ENCODE peak calls at places on chromosomes 11 and 22, in five cellular contexts. W is PC-3, Y is thoracic aorta, O is A549, U is uterus. S is an unnamed sample.
A peak's percentile ranks its signal among the peaks of the same experiment; 100 is the strongest.

GRCh38 chr22:48940266-48940987 is 887.2 kb downstream of the BRD1 start:
- DNase-seq in U (no peak), O (no peak), Y (no peak), W (no peak), S (no peak)

GRCh38 chr22:35688913-35689675 is 28.6 kb upstream of the APOL5 start:
- DNase-seq in U (no peak), O (no peak), Y (no peak), W (no peak), S (no peak)

GRCh38 chr22:38021201-38021600 is 36.0 kb upstream of the PICK1 start:
- DNase-seq in Y (no peak), O (no peak), U (no peak), W (no peak), S (no peak)

GRCh38 chr11:2713721-2714462 is 14.1 kb upstream of the KCNQ1OT1 start:
- DNase-seq in W (no peak), U (peak; percentile 49), Y (no peak), O (no peak), S (no peak)

GRCh38 chr22:44825310-44826150 is 73.2 kb downstream of the ARHGAP8 start:
- DNase-seq in Y (no peak), W (no peak), O (no peak), U (no peak), S (no peak)

GRCh38 chr11:10638285-10638684 is 55.3 kb downstream of the IRAG1 start:
- DNase-seq in Y (no peak), U (peak; percentile 75), O (no peak), W (no peak), S (peak; percentile 81)

GRCh38 chr11:80702264-80702663 is 1261.4 kb upstream of the TENM4 start:
- DNase-seq in Y (no peak), W (peak; percentile 60), O (no peak), U (no peak), S (no peak)

GRCh38 chr22:40449676-40450035 is 79.3 kb downstream of the SGSM3 start:
- DNase-seq in U (no peak), W (no peak), Y (no peak), O (no peak), S (no peak)

GRCh38 chr11:75345455-75346224 is 5.8 kb downstream of the ARRB1 start:
- DNase-seq in W (no peak), Y (no peak), U (no peak), O (no peak), S (no peak)

GRCh38 chr11:35618497-35619029 is 303 bp downstream of the FJX1 start:
- DNase-seq in O (peak; percentile 50), W (peak; percentile 34), U (peak; percentile 25), Y (no peak), S (no peak)

GRCh38 chr11:73348838-73349237 is 27.4 kb upstream of the RELT start:
- DNase-seq in O (no peak), W (no peak), Y (no peak), U (no peak), S (no peak)

GRCh38 chr11:92279056-92279455 is 54.4 kb downstream of the FAT3 start:
- DNase-seq in Y (no peak), U (no peak), W (no peak), O (no peak), S (no peak)

DNA sequence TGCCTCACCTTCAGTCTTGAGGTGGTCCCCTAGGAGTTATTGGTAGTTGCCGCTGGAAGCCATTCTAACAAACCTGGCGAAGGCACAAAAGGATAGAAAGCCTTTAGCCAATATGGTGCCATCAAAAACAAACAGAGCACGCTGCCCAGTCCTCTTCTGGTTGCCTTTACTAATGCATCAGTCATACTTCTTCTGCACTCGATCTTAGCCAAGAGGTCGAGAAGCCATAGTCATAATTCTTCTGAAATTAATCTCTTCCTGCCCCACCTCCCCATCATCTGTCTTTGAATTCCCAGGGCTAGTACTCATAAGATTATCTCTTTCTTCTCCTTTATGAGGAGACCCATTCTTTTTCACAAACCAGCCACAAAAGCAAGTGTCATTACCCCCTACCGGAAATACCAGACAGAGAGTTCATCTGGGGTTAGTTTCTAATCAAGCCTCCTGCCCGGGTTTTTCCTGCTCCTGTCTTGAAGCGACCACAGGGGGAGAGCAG is 21.4 kb upstream of the EHF start:
- DNase-seq in Y (no peak), O (peak; percentile 76), U (no peak), W (peak; percentile 93), S (no peak)
- H3K27ac ChIP-seq in Y (no peak overlapping the region), O (peak overlapping the region; percentile 98), U (no peak overlapping the region), W (peak overlapping the region; percentile 92), S (no peak overlapping the region)

DNA sequence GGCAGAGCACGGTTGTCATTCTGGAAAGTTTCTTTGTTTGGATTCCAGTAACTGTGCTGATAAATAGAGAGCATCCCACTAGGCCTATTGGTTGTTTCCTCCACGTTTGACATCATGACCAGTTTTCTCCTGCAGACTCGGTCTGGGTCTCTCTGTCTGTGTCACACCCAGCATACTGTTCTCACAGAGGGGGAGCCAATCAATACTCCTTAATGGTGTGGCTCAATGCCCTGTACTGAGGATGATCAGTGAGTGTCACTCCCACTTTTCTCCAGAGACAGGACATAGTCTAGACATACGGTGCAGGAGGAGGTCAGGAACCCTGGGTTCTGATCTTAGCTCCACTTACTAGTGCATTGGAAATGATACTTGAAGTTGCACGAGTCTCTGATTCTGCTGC is 88.2 kb upstream of the BLID start:
- DNase-seq in O (no peak), U (no peak), Y (no peak), W (no peak), S (no peak)
- H3K27ac ChIP-seq in O (no peak overlapping the region), U (no peak overlapping the region), Y (peak overlapping the region; percentile 77), W (peak overlapping the region; percentile 94), S (peak overlapping the region; percentile 90)

DNA sequence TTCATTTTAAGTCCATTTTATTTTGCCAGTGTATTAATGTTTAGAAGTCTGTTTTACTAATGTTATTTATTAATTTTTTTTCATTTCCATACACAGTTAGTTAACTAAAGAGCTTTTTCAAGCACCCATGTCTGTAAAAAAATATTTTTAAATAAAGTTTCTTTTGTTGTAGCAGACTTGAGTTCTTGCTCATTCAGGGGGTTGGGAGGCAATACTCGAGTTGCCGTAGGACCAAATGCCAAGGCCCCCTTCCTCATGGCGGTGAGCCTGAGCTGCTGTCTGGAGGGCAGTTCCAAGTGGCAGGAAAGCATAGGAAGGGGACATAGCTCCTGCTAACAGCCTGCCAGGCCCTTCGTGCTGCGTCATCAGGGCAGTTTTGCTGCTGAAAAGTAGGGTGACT is 9.0 kb downstream of the MCAM start:
- DNase-seq in U (no peak), W (no peak), O (no peak), Y (no peak), S (no peak)
- H3K27ac ChIP-seq in U (peak overlapping the region; percentile 71), W (no peak overlapping the region), O (no peak overlapping the region), Y (peak overlapping the region; percentile 91), S (peak overlapping the region; percentile 99)

DNA sequence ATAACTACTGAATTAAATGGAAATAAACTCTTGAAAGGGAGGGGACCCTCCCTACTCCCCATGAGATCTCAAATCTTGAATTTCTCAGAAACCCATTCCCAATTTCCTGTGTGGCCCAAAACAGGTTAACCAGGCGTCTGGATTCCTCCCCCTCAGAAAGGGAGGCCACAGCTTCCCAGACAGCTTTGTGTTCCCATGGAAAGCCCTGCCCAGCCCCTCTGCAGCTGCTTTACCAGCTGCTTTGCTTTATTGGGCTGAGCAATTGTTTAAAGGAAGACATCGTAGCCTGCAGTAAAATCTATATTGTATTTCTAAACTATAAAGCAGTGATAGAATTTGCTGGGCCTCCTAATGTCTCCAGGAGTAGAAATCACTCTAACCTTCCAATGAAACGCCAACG is 97.4 kb downstream of the CHST1 start:
- DNase-seq in U (no peak), Y (no peak), O (no peak), W (no peak), S (no peak)
- H3K27ac ChIP-seq in U (no peak overlapping the region), Y (no peak overlapping the region), O (no peak overlapping the region), W (no peak overlapping the region), S (no peak overlapping the region)

DNA sequence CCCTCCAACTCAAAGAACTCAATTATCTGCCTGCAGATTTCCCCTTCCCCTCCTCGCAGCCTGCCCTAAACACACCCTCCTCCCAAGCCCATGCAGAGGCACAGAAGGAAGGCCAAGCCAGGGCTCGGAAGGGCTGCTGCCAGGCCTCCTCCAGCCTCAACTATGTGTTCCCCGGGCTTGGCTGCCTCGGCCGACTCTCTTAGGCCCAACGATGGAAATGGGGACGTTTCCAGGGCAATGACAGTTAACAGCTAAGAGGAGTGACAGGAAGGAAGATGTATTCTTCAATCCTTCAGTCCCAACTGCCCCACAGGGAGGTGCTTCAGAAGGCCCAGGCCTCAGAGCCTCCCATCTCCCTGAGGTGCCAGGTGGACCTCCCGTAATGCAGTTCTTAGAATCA is 104.0 kb upstream of the AKIP1 start:
- DNase-seq in U (no peak), O (no peak), W (no peak), Y (no peak), S (no peak)
- H3K27ac ChIP-seq in U (peak overlapping the region; percentile 90), O (no peak overlapping the region), W (no peak overlapping the region), Y (peak overlapping the region; percentile 89), S (peak overlapping the region; percentile 81)

GRCh38 chr22:20110359-20110985 is 5.4 kb upstream of the RANBP1 start:
- DNase-seq in U (no peak), W (no peak), O (no peak), Y (no peak), S (no peak)

GRCh38 chr22:20113551-20114310 is 2.2 kb upstream of the RANBP1 start:
- DNase-seq in W (no peak), Y (no peak), U (no peak), O (no peak), S (no peak)

GRCh38 chr22:20112623-20113511 is 3.0 kb upstream of the RANBP1 start:
- DNase-seq in U (no peak), Y (no peak), O (no peak), W (no peak), S (no peak)

GRCh38 chr22:20111045-20111688 is 4.7 kb upstream of the RANBP1 start:
- DNase-seq in O (peak; percentile 54), Y (no peak), W (peak; percentile 26), U (no peak), S (no peak)

DNA sequence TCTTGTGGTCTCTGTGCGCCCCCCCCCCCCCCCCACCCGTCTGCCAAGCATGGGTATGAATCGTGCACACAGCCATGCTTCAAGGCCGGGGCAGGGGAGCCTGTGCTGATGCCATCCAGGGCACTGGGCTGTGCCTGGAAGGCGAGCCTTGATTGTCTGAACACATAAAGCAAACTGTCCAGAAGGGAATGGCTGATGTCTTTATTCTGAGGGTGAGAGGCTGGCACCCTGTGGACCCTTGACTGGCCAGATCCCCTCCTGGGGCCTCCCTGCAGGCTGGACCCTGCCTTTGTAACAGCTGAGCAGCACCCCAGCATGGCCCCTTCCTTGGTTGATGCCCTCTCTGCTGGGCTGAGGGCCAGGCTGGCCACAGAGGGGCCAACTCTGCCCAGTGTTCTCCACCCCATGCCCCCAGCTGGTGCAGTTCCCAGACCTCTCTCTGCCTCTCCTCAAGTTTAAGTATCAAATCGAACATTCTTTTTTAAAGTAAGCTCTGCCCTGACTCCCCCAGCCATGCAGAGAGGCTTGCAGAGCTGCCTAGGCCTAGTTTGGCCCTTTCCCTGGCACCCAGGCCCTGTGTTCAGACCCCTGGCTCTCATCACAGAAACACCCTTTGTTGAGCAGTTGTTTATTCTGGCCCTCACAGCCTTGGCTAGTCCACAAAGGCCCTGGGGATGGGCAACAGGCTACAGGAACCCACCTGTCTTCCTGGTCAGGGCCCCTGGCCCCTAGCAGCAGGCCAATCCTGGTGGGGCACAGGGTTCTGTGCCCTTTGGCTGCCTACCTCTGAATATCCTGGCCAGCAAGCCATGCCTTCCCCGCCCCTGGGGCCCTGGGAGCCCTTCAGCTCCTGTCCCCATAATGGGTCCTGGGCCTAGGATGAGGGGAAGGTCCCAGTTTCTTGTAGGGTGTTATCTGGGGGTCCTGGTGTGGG is 3.9 kb upstream of the RANBP1 start:
- DNase-seq in W (no peak), Y (no peak), O (no peak), U (no peak), S (no peak)
- H3K27ac ChIP-seq in W (no peak overlapping the region), Y (no peak overlapping the region), O (no peak overlapping the region), U (no peak overlapping the region), S (no peak overlapping the region)

S was measured in ascending aorta.